ENCODE peak calls at places on chromosome 16, in seven cellular contexts. N is stimulated activated CD4-positive, alpha-beta T cell treated with anti-CD3 and anti-CD28 coated beads, Interleukin-1b, Interleukin-23, amount 100 ng/mL, for 24 hours; Q is activated naive CD4-positive, alpha-beta T cell treated with anti-CD3 and anti-CD28 coated beads for 36 hours; D is psoas muscle; W is Right ventricle myocardium superior; H is endothelial cell; Y is NCI-H345. M is an unnamed sample.

GRCh38 chr16:81523387-81524115 is 78.9 kb downstream of the CMIP start:
- DNase-seq in Y (no peak), N (no peak), W (no peak), Q (no peak), H (no peak), D (peak), M (peak)

GRCh38 chr16:84614914-84615813 is 2.7 kb downstream of the COTL1 start:
- DNase-seq in W (no peak), N (no peak), Q (no peak), H (no peak), D (no peak), Y (peak), M (peak)

GRCh38 chr16:6035161-6035560 is 937.6 kb upstream of the EEF2KMT start:
- DNase-seq in D (no peak), W (no peak), N (no peak), H (no peak), Y (no peak), Q (no peak), M (no peak)

GRCh38 chr16:53121666-53122065 is 66.9 kb downstream of the CHD9 start:
- DNase-seq in D (no peak), Q (no peak), W (no peak), Y (no peak), H (no peak), N (no peak), M (no peak)

GRCh38 chr16:46746821-46747776 is 1.0 kb downstream of the MYLK3 start:
- DNase-seq in H (no peak), D (peak), Y (no peak), Q (no peak), N (no peak), W (peak), M (no peak)

GRCh38 chr16:85689285-85689949 is 663 bp upstream of the GINS2 start:
- DNase-seq in Y (peak), Q (peak), N (no peak), H (no peak), W (peak), D (no peak), M (no peak)

GRCh38 chr16:78675312-78675711 is 575.9 kb downstream of the WWOX start:
- DNase-seq in N (no peak), Q (no peak), H (no peak), W (no peak), D (no peak), Y (no peak), M (no peak)

GRCh38 chr16:380837-381787 is 666 bp downstream of the PGAP6 start:
- DNase-seq in Y (peak), H (peak), W (no peak), N (no peak), D (peak), Q (no peak), M (no peak)

GRCh38 chr16:58160855-58161254 is 31.7 kb upstream of the CFAP20 start:
- DNase-seq in Y (no peak), W (no peak), D (no peak), Q (peak), H (no peak), N (no peak), M (no peak)

GRCh38 chr16:76535-77272 is 1.3 kb upstream of the MPG start:
- DNase-seq in H (peak), W (peak), D (peak), N (no peak), Y (peak), Q (peak), M (peak)

GRCh38 chr16:48622456-48623303 is 12.7 kb upstream of the N4BP1 start:
- DNase-seq in D (no peak), Y (no peak), H (no peak), N (no peak), W (no peak), Q (no peak), M (no peak)

GRCh38 chr16:15897386-15897785 is 9.0 kb upstream of the CEP20 start:
- DNase-seq in D (no peak), Q (no peak), Y (no peak), N (no peak), W (no peak), H (no peak), M (no peak)

GRCh38 chr16:11757671-11758545 is 15.3 kb upstream of the TXNDC11 start:
- DNase-seq in W (no peak), D (no peak), H (no peak), Y (no peak), Q (no peak), N (no peak), M (peak)

GRCh38 chr16:58628845-58629680 is 563 bp downstream of the CNOT1 start:
- DNase-seq in D (peak), N (peak), W (peak), H (peak), Y (peak), Q (peak), M (peak)

GRCh38 chr16:70391881-70392481 is 45.3 kb downstream of the DDX19A start:
- DNase-seq in Y (no peak), N (no peak), Q (no peak), H (no peak), D (peak), W (no peak), M (peak)

GRCh38 chr16:27761816-27762215 is 211.9 kb downstream of the KATNIP start:
- DNase-seq in W (no peak), H (no peak), Y (no peak), N (no peak), Q (no peak), D (no peak), M (no peak)

GRCh38 chr16:10971560-10971961 is 27.2 kb downstream of the CLEC16A start:
- DNase-seq in W (no peak), N (no peak), H (peak), D (no peak), Q (peak), Y (peak), M (peak)

M was measured in EL.